ENCODE peak calls at places on chromosome 17, in five cellular contexts. I is HCT116, M is A549, E is heart left ventricle, V is heart right ventricle. K is an unnamed sample. For H3K4me1, the result is how much of the 10 kb centered on the place peaks cover.

GRCh38 chr17:74390680-74391653 is 23.7 kb downstream of the GPR142 start:
- DNase-seq in M (no peak), V (no peak), I (no peak), E (no peak), K (no peak)

GRCh38 chr17:28598389-28598788 is 436 bp downstream of the SPAG5 start:
- DNase-seq in V (no peak), M (no peak), I (no peak), E (no peak), K (no peak)

GRCh38 chr17:42414782-42415409 is 8.2 kb downstream of the CAVIN1 start:
- DNase-seq in M (no peak), V (no peak), I (no peak), E (peak), K (peak)

GRCh38 chr17:54172096-54172495 is 349.4 kb downstream of the KIF2B start:
- DNase-seq in M (no peak), E (no peak), I (no peak), V (no peak), K (no peak)

GRCh38 chr17:31357831-31358400 is 33.6 kb upstream of the RAB11FIP4 start:
- DNase-seq in M (peak), E (no peak), V (no peak), I (no peak), K (no peak)

GRCh38 chr17:34436607-34437006 is 73.6 kb upstream of the CCL1 start:
- DNase-seq in E (no peak), V (no peak), M (no peak), I (no peak), K (no peak)

GRCh38 chr17:29210879-29211278 is 30.7 kb upstream of the MYO18A start:
- DNase-seq in M (no peak), E (no peak), I (no peak), V (no peak), K (no peak)

GRCh38 chr17:35082073-35082657 is 18.7 kb upstream of the RFFL start:
- DNase-seq in M (no peak), V (no peak), E (no peak), I (peak), K (no peak)

GRCh38 chr17:75589919-75590303 is 2.3 kb downstream of the MYO15B start:
- DNase-seq in V (peak), I (no peak), E (no peak), M (no peak), K (peak)

GRCh38 chr17:74061758-74062157 is 141.7 kb upstream of the RPL38 start:
- DNase-seq in E (no peak), M (no peak), I (no peak), V (no peak), K (no peak)

GRCh38 chr17:55416470-55417052 is 5.1 kb downstream of the MMD start:
- DNase-seq in I (no peak), M (no peak), E (no peak), V (no peak), K (no peak)

GRCh38 chr17:78803161-78803845 is 21.2 kb upstream of the CYTH1 start:
- DNase-seq in E (peak), V (no peak), I (no peak), M (no peak), K (no peak)

GRCh38 chr17:77635176-77635575 is 323.3 kb upstream of the TNRC6C start:
- DNase-seq in I (no peak), E (no peak), V (no peak), M (no peak), K (peak)

GRCh38 chr17:75998327-75998795 is 2.3 kb upstream of the CDK3 start:
- DNase-seq in V (no peak), E (no peak), I (no peak), M (no peak), K (no peak)

GRCh38 chr17:78176548-78177025 is 8.2 kb downstream of the SYNGR2 start:
- DNase-seq in V (peak), E (peak), M (peak), I (no peak), K (peak)

DNA sequence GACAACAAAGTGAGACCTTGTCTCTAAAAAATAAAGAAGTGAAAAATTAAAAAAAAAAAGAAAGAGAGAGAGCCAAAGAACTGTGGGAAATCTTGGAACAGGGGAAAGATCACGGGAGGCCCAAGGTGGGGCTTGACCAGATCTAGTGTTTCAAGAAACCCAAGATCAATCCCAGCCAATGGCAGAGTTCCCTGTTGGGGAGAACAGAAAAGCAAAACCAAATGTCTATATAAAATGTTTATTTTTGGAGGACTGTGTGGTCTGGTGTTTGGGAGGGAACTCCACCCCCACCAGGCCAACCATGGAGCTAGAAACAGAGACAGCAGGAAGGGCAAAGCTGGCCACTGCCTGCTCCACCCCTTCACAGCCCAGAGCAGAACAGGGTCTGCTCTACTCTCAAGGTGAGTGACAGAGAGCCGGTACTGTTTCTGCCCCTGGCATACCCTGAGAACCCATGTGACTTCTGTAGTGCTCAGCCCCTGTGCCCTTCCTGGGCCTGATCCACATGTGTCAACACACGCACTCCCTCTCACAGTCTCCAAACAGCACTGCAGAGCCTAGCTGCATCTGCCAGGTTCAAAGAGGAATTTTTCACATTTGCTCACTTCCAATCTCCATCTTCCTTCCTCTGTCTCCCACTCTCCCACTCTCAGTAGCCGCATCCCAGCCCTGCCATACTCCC is 3.7 kb downstream of the TMEM101 start:
- DNase-seq in I (no peak), V (no peak), E (no peak), M (no peak), K (no peak)
- H3K4me1 ChIP-seq in I (under half), V (under half), E (under half), M (under half), K (under half)

DNA sequence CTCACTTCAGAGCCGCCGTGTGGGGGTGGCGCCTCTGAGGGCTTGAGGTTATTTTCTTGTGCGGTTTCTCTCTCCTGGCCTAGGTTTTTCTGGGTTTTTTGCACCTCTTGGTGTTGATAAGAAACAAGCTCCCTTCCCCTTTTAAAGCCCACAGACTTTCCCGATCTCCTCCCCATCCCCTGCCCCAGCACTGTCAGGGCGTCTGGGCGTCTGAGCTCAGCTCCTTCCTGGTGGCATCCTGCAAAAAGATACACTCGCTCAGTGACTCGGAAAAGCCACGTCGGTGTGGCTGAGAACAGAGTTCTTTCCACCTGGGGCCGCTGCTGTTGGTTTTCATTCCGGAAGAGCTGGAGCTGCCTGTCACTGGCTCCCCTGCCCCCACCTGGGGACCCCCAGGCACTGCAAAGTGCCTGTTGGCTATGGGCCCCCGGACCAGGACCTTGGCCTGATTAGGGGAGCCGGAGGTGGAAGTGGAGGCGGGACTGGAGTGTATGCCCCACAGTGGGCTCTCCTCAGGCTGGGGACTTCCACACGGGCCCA is 14.5 kb downstream of the BAIAP2 start:
- DNase-seq in M (no peak), V (no peak), E (no peak), I (no peak), K (no peak)
- H3K4me1 ChIP-seq in M (under half), V (under half), E (under half), I (half or more), K (under half)

DNA sequence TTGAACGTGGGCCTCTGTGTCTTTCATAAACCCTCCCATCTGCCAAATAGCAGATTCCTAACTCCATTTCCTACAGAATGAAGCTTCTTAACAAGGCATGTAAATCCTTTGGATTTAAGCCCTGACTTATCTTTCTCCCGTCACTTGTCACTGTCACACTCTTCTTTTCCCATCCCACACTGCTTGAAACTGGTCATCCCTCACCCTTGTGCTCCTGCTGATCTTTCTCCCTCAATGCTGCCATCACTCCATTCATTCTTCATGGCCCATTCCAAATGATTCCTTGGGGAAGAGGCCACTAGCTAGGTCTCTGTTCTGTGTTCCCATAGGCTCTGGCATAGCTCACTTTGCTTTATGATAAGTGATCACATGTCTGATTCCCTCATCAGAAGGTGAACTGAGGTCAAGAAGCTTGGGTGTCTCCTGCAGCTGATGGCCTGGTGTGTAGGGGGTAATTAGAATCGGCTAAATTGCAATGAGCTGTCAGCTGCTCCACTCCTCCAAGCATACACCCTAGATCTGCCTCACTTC is 61.7 kb downstream of the PECAM1 start:
- DNase-seq in I (no peak), M (no peak), E (no peak), V (no peak), K (no peak)
- H3K4me1 ChIP-seq in I (under half), M (under half), E (under half), V (under half), K (under half)

DNA sequence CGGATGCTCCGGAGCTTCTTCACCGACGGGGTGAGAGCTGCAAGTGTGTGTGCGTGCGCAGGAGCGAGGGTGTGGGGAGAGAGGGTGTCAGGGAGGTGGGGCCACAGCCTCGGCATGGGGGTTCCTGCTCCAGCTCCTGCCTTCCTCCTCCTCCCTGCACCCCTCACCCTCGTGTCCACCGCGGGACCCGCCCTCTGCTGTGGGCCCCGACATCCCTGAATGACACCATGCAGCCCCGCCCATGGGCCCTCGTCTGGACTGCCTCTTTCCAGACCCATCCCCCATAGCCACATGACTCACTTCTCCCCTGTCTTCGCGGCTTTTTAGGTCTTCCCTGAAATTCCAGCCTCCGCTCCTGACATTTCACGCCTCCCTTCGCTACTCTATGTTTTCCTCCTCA is 41.6 kb downstream of the ARHGAP23 start:
- DNase-seq in I (no peak), V (no peak), E (no peak), M (no peak), K (no peak)
- H3K4me1 ChIP-seq in I (under half), V (under half), E (under half), M (under half), K (under half)

GRCh38 chr17:17709815-17710321 is 28.6 kb downstream of the RAI1 start:
- DNase-seq in E (no peak), I (no peak), V (no peak), M (no peak), K (no peak)

GRCh38 chr17:17711708-17712141 is 30.5 kb downstream of the RAI1 start:
- DNase-seq in I (no peak), V (no peak), M (no peak), E (no peak), K (peak)

GRCh38 chr17:17710355-17710727 is 29.1 kb downstream of the RAI1 start:
- DNase-seq in M (no peak), I (no peak), E (no peak), V (no peak), K (no peak)

GRCh38 chr17:17712268-17712924 is 31.1 kb downstream of the RAI1 start:
- DNase-seq in I (no peak), E (no peak), V (no peak), M (no peak), K (no peak)

DNA sequence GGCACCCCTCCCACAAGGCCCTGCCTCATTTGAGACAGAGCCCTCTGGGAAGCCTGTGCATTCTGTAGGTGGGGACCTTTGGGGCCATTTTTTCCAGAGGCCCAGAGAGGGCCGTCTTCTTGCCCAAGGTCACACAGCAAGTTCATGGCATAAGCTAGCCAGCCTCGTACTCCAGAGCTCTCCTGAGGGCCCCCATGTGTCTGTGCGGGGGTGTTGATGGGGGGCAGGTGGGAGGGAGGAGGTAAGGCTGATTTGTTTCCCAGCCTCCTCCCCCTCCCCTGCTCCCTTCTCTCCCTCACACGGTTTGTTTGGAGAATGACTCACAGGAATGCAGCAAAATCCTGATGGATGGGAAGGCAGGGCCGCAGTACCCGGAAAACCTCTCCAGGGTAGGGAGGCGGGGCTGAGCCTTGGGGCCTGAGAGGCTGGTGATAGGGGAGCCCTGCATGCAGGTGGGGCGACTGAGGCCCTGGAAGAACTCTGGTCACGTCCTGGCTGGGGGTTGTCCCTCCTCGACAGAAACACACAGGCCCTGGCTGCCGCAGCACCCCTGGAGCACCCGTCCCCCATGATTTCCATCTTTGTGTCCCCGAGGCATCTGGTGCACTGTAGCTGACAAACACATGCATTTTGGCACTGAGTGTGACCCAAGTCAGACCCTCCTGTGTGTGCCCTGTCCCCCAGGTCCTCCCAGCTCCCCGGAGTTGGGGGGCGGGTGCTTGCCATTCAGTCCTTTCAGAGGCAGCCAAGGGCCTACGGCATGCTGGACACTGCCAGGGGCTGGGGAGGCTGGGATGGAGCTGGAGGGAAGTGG is 29.7 kb downstream of the RAI1 start:
- DNase-seq in M (peak), I (peak), E (no peak), V (no peak), K (peak)
- H3K4me1 ChIP-seq in M (half or more), I (under half), E (under half), V (under half), K (under half)

K was measured in H9.